ENCODE peak calls at places on chromosomes 6 and 20, in four cellular contexts. I is Calu3; W is fibroblast of pulmonary artery; Q is stimulated activated CD8-positive, alpha-beta memory T cell treated with anti-CD3 and anti-CD28 coated beads, Interleukin-2, amount 100 ng/mL, for 48 hours. E is an unnamed sample.

GRCh38 chr6:90446164-90446563 is 140.7 kb downstream of the MAP3K7 start:
- DNase-seq in I (no peak), W (peak), Q (no peak), E (no peak)

GRCh38 chr20:50848341-50848808 is 53.5 kb downstream of the BCAS4 start:
- DNase-seq in I (no peak), W (peak), Q (no peak), E (no peak)

GRCh38 chr20:4484431-4485057 is 237.2 kb upstream of the PRND start:
- DNase-seq in I (no peak), W (no peak), Q (no peak), E (no peak)

GRCh38 chr6:25485820-25486559 is 166.0 kb upstream of the SCGN start:
- DNase-seq in I (no peak), W (peak), Q (no peak), E (peak)

GRCh38 chr6:6678811-6679210 is 90.3 kb downstream of the LY86 start:
- DNase-seq in I (no peak), W (no peak), Q (no peak), E (peak)

GRCh38 chr20:31806564-31807355 is 12.4 kb upstream of the MYLK2 start:
- DNase-seq in I (no peak), W (no peak), Q (no peak), E (no peak)

GRCh38 chr6:158816329-158816728 is 2.8 kb downstream of the EZR start:
- DNase-seq in I (no peak), W (no peak), Q (no peak), E (peak)

GRCh38 chr6:125170376-125170775 is 16.8 kb downstream of the TPD52L1 start:
- DNase-seq in I (no peak), W (peak), Q (no peak), E (no peak)

GRCh38 chr20:49187330-49188100 is 619 bp downstream of the STAU1 start:
- DNase-seq in I (peak), W (no peak), Q (no peak), E (peak)

GRCh38 chr6:22164236-22164635 is 132.6 kb downstream of the PRL start:
- DNase-seq in I (no peak), W (no peak), Q (no peak), E (no peak)

GRCh38 chr20:2005359-2005758 is 11.5 kb upstream of the PDYN start:
- DNase-seq in I (no peak), W (no peak), Q (no peak), E (no peak)

GRCh38 chr6:16901777-16902176 is 140.5 kb upstream of the ATXN1 start:
- DNase-seq in I (peak), W (peak), Q (no peak), E (no peak)

GRCh38 chr20:45826381-45827019 is 612 bp downstream of the TNNC2 start:
- DNase-seq in I (no peak), W (peak), Q (no peak), E (no peak)

GRCh38 chr20:35295058-35295457 is 2.8 kb upstream of the FAM83C start:
- DNase-seq in I (no peak), W (no peak), Q (no peak), E (no peak)

GRCh38 chr20:19860742-19861141 is 102.7 kb downstream of the RIN2 start:
- DNase-seq in I (no peak), W (no peak), Q (no peak), E (peak)